ENCODE peak calls at places on chromosomes 13 and 19, in six cellular contexts. R is dorsolateral prefrontal cortex, Y is breast epithelium, A is foreskin fibroblast, B is Caco-2, H is astrocyte of the cerebellum. U is an unnamed sample.

GRCh38 chr13:33450956-33451709 is 165.6 kb upstream of the STARD13 start:
- DNase-seq in H (no peak), Y (no peak), R (no peak), A (no peak), B (no peak), U (no peak)

GRCh38 chr19:16930753-16931152 is 42.0 kb downstream of the F2RL3 start:
- DNase-seq in R (no peak), A (no peak), Y (no peak), H (no peak), B (no peak), U (no peak)

GRCh38 chr13:34696296-34696695 is 245.8 kb upstream of the NBEA start:
- DNase-seq in R (no peak), A (no peak), B (no peak), Y (no peak), H (no peak), U (no peak)

GRCh38 chr13:62643007-62643483 is 1227.4 kb upstream of the PCDH20 start:
- DNase-seq in Y (no peak), B (no peak), A (peak), R (no peak), H (no peak), U (peak)

GRCh38 chr19:10043286-10043927 is 30.1 kb downstream of the RDH8 start:
- DNase-seq in R (no peak), B (no peak), H (no peak), A (peak), Y (no peak), U (no peak)

GRCh38 chr13:84479656-84480055 is 597.4 kb upstream of the SLITRK1 start:
- DNase-seq in H (no peak), Y (no peak), B (no peak), A (peak), R (no peak), U (no peak)

GRCh38 chr13:113848431-113849260 is 15.2 kb downstream of the GAS6 start:
- DNase-seq in Y (no peak), B (no peak), H (no peak), R (peak), A (no peak), U (no peak)

GRCh38 chr19:9041023-9041422 is 30.8 kb upstream of the MUC16 start:
- DNase-seq in R (no peak), H (no peak), A (no peak), B (no peak), Y (no peak), U (no peak)

GRCh38 chr19:18053571-18054219 is 33.0 kb downstream of the IL12RB1 start:
- DNase-seq in H (no peak), A (peak), R (no peak), B (no peak), Y (no peak), U (no peak)

GRCh38 chr13:113805431-113806103 is 46.5 kb downstream of the TMEM255B start:
- DNase-seq in R (no peak), A (no peak), Y (no peak), H (no peak), B (no peak), U (no peak)

GRCh38 chr13:98022210-98022609 is 68.7 kb downstream of the IPO5 start:
- DNase-seq in R (peak), Y (peak), B (no peak), H (peak), A (peak), U (no peak)

GRCh38 chr13:111905609-111905945 is 161.4 kb upstream of the SOX1 start:
- DNase-seq in R (peak), H (no peak), Y (no peak), B (no peak), A (no peak), U (no peak)

GRCh38 chr13:27427663-27428062 is 3.2 kb downstream of the GTF3A start:
- DNase-seq in R (no peak), Y (no peak), A (no peak), H (no peak), B (no peak), U (no peak)

GRCh38 chr19:12834976-12835757 is 788 bp upstream of the RTBDN start:
- DNase-seq in B (peak), H (no peak), A (peak), R (no peak), Y (no peak), U (no peak)

GRCh38 chr13:49561064-49561410 is 24.3 kb downstream of the RCBTB1 start:
- DNase-seq in B (peak), H (no peak), A (no peak), R (no peak), Y (no peak), U (no peak)

GRCh38 chr19:2051771-2052704 is 994 bp upstream of the MKNK2 start:
- DNase-seq in H (no peak), R (no peak), Y (no peak), A (no peak), B (no peak), U (no peak)

GRCh38 chr13:67643656-67644055 is 413.5 kb upstream of the PCDH9 start:
- DNase-seq in Y (no peak), A (no peak), B (peak), H (no peak), R (no peak), U (no peak)

GRCh38 chr13:75636339-75637095 is 387 bp downstream of the LMO7 start:
- DNase-seq in B (peak), H (no peak), R (no peak), Y (no peak), A (peak), U (no peak)

GRCh38 chr13:114339779-114340534 is 25.7 kb downstream of the CHAMP1 start:
- DNase-seq in Y (no peak), A (peak), H (peak), B (peak), R (no peak), U (no peak)

GRCh38 chr13:22482496-22483000 is 698.2 kb upstream of the SGCG start:
- DNase-seq in A (no peak), Y (no peak), H (no peak), B (no peak), R (no peak), U (no peak)

GRCh38 chr13:44396295-44396962 is 22.8 kb downstream of the SERP2 start:
- DNase-seq in R (no peak), A (no peak), Y (no peak), H (no peak), B (no peak), U (no peak)

GRCh38 chr13:98890186-98890585 is 87.7 kb downstream of the DOCK9 start:
- DNase-seq in H (peak), B (no peak), A (peak), Y (no peak), R (peak), U (no peak)

GRCh38 chr13:49953560-49953959 is 17.4 kb upstream of the SPRYD7 start:
- DNase-seq in A (no peak), B (peak), H (no peak), Y (no peak), R (no peak), U (no peak)

GRCh38 chr13:74036373-74036772 is 97.8 kb downstream of the KLF12 start:
- DNase-seq in Y (peak), B (peak), R (no peak), A (no peak), H (no peak), U (no peak)

GRCh38 chr13:107743983-107744382 is 471.4 kb downstream of the LIG4 start:
- DNase-seq in B (no peak), R (no peak), H (no peak), A (peak), Y (no peak), U (peak)
- H3K4me3 ChIP-seq in B (no peak), R (no peak), H (no peak), A (no peak), Y (no peak), U (no peak)

DNA sequence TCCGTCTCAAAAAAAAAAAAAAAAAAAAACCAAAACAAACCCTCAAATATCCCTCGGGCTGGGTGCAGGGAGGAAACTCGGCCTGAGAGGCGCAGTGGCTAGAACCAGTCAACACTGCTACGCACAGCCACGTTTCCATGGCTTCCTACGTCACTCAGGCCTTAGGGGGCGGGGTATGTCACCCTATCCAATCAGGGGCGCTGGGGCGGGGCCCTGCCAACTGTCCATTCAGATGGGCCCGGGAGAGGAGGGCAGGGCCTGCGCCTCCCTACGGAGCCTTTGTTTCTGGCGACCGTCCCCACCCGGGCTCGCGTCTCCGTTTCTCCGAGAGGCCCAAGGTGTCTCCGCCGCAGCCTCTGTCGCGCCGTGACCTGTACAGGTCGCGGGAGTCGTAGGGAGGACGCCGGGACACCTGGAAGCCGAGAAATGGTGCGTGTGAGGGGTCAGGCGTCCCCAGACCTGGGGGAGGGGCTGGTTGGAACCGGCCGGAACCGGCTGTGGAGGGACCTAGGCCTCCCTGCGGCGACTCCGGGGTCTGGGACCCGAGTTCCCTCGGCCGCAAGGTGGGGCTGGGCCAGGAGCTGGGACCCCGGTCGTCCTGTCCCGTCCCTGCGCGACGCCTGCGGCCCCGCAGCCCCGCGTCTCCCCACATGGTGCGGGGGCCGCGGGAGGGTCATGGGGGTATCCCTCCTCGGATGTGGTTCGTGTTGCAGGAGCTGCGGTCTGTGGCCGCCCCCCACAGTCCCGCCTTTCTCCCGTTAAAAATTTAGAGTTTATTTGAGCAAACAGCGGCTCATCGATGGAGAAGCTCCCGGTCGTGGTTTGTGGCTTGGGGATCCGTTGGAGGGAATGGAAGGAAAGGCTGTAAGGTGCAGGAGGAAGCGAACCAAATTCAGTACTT is at the start of gene ZNF627:
- DNase-seq in H (peak), B (peak), Y (peak), A (peak), R (peak), U (peak)
- TF ChIP-seq CTCF in H (no peak), B (no peak), Y (peak), A (no peak), R (no peak), U (peak)

DNA sequence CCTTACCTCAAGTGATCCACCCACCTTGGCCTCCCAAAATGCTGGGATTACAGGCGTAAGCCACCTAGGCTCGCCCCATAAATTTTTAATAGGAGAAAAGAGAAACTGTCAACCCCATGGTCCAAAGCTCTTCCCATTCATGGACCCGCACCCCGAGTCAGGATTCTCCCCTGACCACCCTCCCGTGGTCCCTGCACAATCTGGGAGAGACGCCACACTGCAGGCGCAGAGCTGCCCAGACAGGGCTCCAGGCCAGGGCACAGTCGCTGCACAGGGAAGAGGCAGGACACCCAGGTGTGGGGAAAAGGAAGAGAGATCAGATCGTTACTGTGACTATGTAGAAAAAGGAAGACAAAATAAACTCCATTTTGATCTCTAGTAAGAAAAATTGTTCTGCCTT is 54.5 kb downstream of the ZNF93 start:
- DNase-seq in A (no peak), B (no peak), R (no peak), Y (no peak), H (no peak), U (no peak)
- H3K4me3 ChIP-seq in A (no peak), B (no peak), R (no peak), Y (no peak), H (no peak), U (no peak)

GRCh38 chr13:38530492-38530891 is 156.4 kb upstream of the FREM2 start:
- DNase-seq in Y (no peak), R (no peak), A (peak), B (no peak), H (peak), U (peak)
- TF ChIP-seq CTCF in Y (peak), R (peak), A (peak), B (peak), H (peak), U (peak)